ENCODE peak calls at places on chromosome 11, in seven cellular contexts. One of them, this sample, is unnamed.

GRCh38 chr11:125365196-125365931 is 130.7 kb downstream of the FEZ1 start:
- DNase-seq in GDM1: no peak
- DNase-seq in suprapubic skin: no peak
- DNase-seq in breast epithelium: no peak
- DNase-seq in heart right ventricle: no peak
- DNase-seq in stimulated activated naive B cell treated with anti-CD40 and anti-IgM and Interleukin-4, amounts not matched to agents 10 μg/mL and 1 μg/mL and 100 μg/mL, for 72 hours: no peak
- DNase-seq in fibroblast of mammary gland: no peak
- DNase-seq in this sample: no peak

GRCh38 chr11:33722579-33723234 is 13.5 kb downstream of the CD59 start:
- DNase-seq in GDM1: no peak
- DNase-seq in suprapubic skin: no peak
- DNase-seq in breast epithelium: no peak
- DNase-seq in heart right ventricle: no peak
- DNase-seq in stimulated activated naive B cell treated with anti-CD40 and anti-IgM and Interleukin-4, amounts not matched to agents 10 μg/mL and 1 μg/mL and 100 μg/mL, for 72 hours: no peak
- DNase-seq in fibroblast of mammary gland: peak
- DNase-seq in this sample: peak

GRCh38 chr11:66846671-66847091 is 3.4 kb downstream of the RCE1 start:
- DNase-seq in GDM1: no peak
- DNase-seq in suprapubic skin: peak
- DNase-seq in breast epithelium: no peak
- DNase-seq in heart right ventricle: no peak
- DNase-seq in stimulated activated naive B cell treated with anti-CD40 and anti-IgM and Interleukin-4, amounts not matched to agents 10 μg/mL and 1 μg/mL and 100 μg/mL, for 72 hours: no peak
- DNase-seq in fibroblast of mammary gland: peak
- DNase-seq in this sample: no peak

GRCh38 chr11:62905927-62906531 is 15.1 kb downstream of the CHRM1 start:
- DNase-seq in GDM1: peak
- DNase-seq in suprapubic skin: no peak
- DNase-seq in breast epithelium: peak
- DNase-seq in heart right ventricle: peak
- DNase-seq in stimulated activated naive B cell treated with anti-CD40 and anti-IgM and Interleukin-4, amounts not matched to agents 10 μg/mL and 1 μg/mL and 100 μg/mL, for 72 hours: peak
- DNase-seq in fibroblast of mammary gland: peak
- DNase-seq in this sample: peak

GRCh38 chr11:106381895-106382294 is 304.4 kb downstream of the AASDHPPT start:
- DNase-seq in GDM1: no peak
- DNase-seq in suprapubic skin: no peak
- DNase-seq in breast epithelium: no peak
- DNase-seq in heart right ventricle: no peak
- DNase-seq in stimulated activated naive B cell treated with anti-CD40 and anti-IgM and Interleukin-4, amounts not matched to agents 10 μg/mL and 1 μg/mL and 100 μg/mL, for 72 hours: no peak
- DNase-seq in fibroblast of mammary gland: no peak
- DNase-seq in this sample: peak

GRCh38 chr11:72578541-72578940 is 95.7 kb downstream of the PDE2A start:
- DNase-seq in GDM1: no peak
- DNase-seq in suprapubic skin: peak
- DNase-seq in breast epithelium: no peak
- DNase-seq in heart right ventricle: no peak
- DNase-seq in stimulated activated naive B cell treated with anti-CD40 and anti-IgM and Interleukin-4, amounts not matched to agents 10 μg/mL and 1 μg/mL and 100 μg/mL, for 72 hours: no peak
- DNase-seq in fibroblast of mammary gland: no peak
- DNase-seq in this sample: no peak

GRCh38 chr11:120431633-120432032 is 79.9 kb upstream of the GRIK4 start:
- DNase-seq in GDM1: no peak
- DNase-seq in suprapubic skin: no peak
- DNase-seq in breast epithelium: no peak
- DNase-seq in heart right ventricle: no peak
- DNase-seq in stimulated activated naive B cell treated with anti-CD40 and anti-IgM and Interleukin-4, amounts not matched to agents 10 μg/mL and 1 μg/mL and 100 μg/mL, for 72 hours: no peak
- DNase-seq in fibroblast of mammary gland: peak
- DNase-seq in this sample: no peak

GRCh38 chr11:1778141-1778911 is 14.6 kb upstream of the CTSD start:
- DNase-seq in GDM1: no peak
- DNase-seq in suprapubic skin: peak
- DNase-seq in breast epithelium: peak
- DNase-seq in heart right ventricle: no peak
- DNase-seq in stimulated activated naive B cell treated with anti-CD40 and anti-IgM and Interleukin-4, amounts not matched to agents 10 μg/mL and 1 μg/mL and 100 μg/mL, for 72 hours: no peak
- DNase-seq in fibroblast of mammary gland: no peak
- DNase-seq in this sample: no peak

GRCh38 chr11:6362868-6363678 is 27.2 kb upstream of the SMPD1 start:
- DNase-seq in GDM1: peak
- DNase-seq in suprapubic skin: no peak
- DNase-seq in breast epithelium: peak
- DNase-seq in heart right ventricle: peak
- DNase-seq in stimulated activated naive B cell treated with anti-CD40 and anti-IgM and Interleukin-4, amounts not matched to agents 10 μg/mL and 1 μg/mL and 100 μg/mL, for 72 hours: peak
- DNase-seq in fibroblast of mammary gland: peak
- DNase-seq in this sample: peak

This sample was measured in trophoblast cell.